ENCODE peak calls at places on chromosomes 1 and 21, in four cellular contexts. N, J, S and D are unnamed samples.

GRCh38 chr1:28926629-28927441 is 12.5 kb downstream of the EPB41 start:
- DNase-seq in N (no peak), S (no peak), J (no peak), D (no peak)

GRCh38 chr1:115782571-115783281 is 14.2 kb upstream of the CASQ2 start:
- DNase-seq in J (no peak), S (peak; percentile 59), N (peak; percentile 92), D (no peak)

GRCh38 chr1:171676823-171677222 is 24.3 kb upstream of the MYOC start:
- DNase-seq in N (no peak), S (no peak), J (no peak), D (no peak)

GRCh38 chr1:112493351-112493750 is 15.4 kb upstream of the WNT2B start:
- DNase-seq in N (no peak), S (no peak), J (no peak), D (no peak)

GRCh38 chr1:92831368-92831761 is 475 bp upstream of the RPL5 start:
- DNase-seq in N (no peak), S (no peak), J (no peak), D (peak; percentile 33)

GRCh38 chr1:74502432-74502831 is 10.0 kb downstream of the LRRC53 start:
- DNase-seq in J (no peak), S (peak; percentile 56), N (no peak), D (no peak)

GRCh38 chr21:44052830-44053226 is 40.7 kb downstream of the TRAPPC10 start:
- DNase-seq in S (no peak), J (peak; percentile 41), N (no peak), D (no peak)

GRCh38 chr1:88998716-88999115 is 6.3 kb upstream of the KYAT3 start:
- DNase-seq in S (peak; percentile 77), J (no peak), N (peak; percentile 67), D (no peak)

GRCh38 chr1:111513410-111514020 is 10.1 kb upstream of the ADORA3 start:
- DNase-seq in S (no peak), J (no peak), N (no peak), D (no peak)

GRCh38 chr1:184373155-184373554 is 13.7 kb upstream of the C1orf21 start:
- DNase-seq in N (no peak), J (no peak), S (no peak), D (no peak)

GRCh38 chr1:100423832-100424337 is 71.6 kb downstream of the CDC14A start:
- DNase-seq in J (no peak), S (no peak), N (no peak), D (no peak)

GRCh38 chr1:11831945-11832725 is 15.4 kb downstream of the NPPA start:
- DNase-seq in S (no peak), N (no peak), J (no peak), D (no peak)

GRCh38 chr1:50959303-50959912 is 659 bp downstream of the FAF1 start:
- DNase-seq in S (peak; percentile 28), J (no peak), N (peak; percentile 46), D (peak; percentile 60)

GRCh38 chr1:84403362-84403761 is 5.1 kb downstream of the DNASE2B start:
- DNase-seq in S (no peak), N (no peak), J (no peak), D (no peak)

GRCh38 chr1:117610036-117610435 is 4.2 kb downstream of the TENT5C start:
- DNase-seq in J (no peak), N (no peak), S (no peak), D (no peak)

GRCh38 chr1:236854602-236854978 is 59.5 kb downstream of the MTR start:
- DNase-seq in J (no peak), S (peak; percentile 65), N (peak; percentile 81), D (no peak)

GRCh38 chr1:234975122-234975940 is 153.3 kb downstream of the TOMM20 start:
- DNase-seq in S (peak; percentile 96), J (no peak), N (peak; percentile 99), D (no peak)

GRCh38 chr21:46180778-46181391 is 3.4 kb downstream of the SPATC1L start:
- DNase-seq in S (no peak), N (no peak), J (no peak), D (no peak)

GRCh38 chr1:40772146-40772770 is 11.3 kb upstream of the KCNQ4 start:
- DNase-seq in N (no peak), J (no peak), S (no peak), D (no peak)

GRCh38 chr1:117453958-117454357 is 86.7 kb downstream of the MAN1A2 start:
- DNase-seq in N (no peak), J (no peak), S (no peak), D (no peak)

GRCh38 chr1:173527151-173527826 is 50.2 kb downstream of the PRDX6 start:
- DNase-seq in N (no peak), J (no peak), S (no peak), D (no peak)

GRCh38 chr1:39205102-39205780 is 746 bp downstream of the MACF1 start:
- DNase-seq in J (peak; percentile 77), S (peak; percentile 74), N (peak; percentile 88), D (peak; percentile 45)

GRCh38 chr1:111565079-111565478 is 54.5 kb upstream of the RAP1A start:
- DNase-seq in N (peak; percentile 91), S (peak; percentile 92), J (no peak), D (no peak)

GRCh38 chr21:36589352-36589971 is 109.5 kb upstream of the SIM2 start:
- DNase-seq in J (no peak), N (peak; percentile 35), S (no peak), D (no peak)

GRCh38 chr1:36705629-36706028 is 222.9 kb upstream of the CSF3R start:
- DNase-seq in S (no peak), N (no peak), J (no peak), D (no peak)

GRCh38 chr1:171179323-171180227 is 5.5 kb upstream of the FMO2 start:
- DNase-seq in N (no peak), J (no peak), S (no peak), D (no peak)

GRCh38 chr1:13960376-13960987 is 260.5 kb downstream of the PRDM2 start:
- DNase-seq in N (peak; percentile 25), S (peak; percentile 43), J (peak; percentile 77), D (peak; percentile 86)

GRCh38 chr1:207861442-207862177 is 49.3 kb downstream of the CD34 start:
- DNase-seq in J (no peak), N (no peak), S (no peak), D (no peak)

GRCh38 chr1:229222081-229222480 is 48.8 kb upstream of the RAB4A start:
- DNase-seq in N (no peak), S (no peak), J (no peak), D (no peak)

GRCh38 chr1:182185822-182186756 is 124.6 kb upstream of the ZNF648 start:
- DNase-seq in N (peak; percentile 91), J (no peak), S (peak; percentile 92), D (no peak)

GRCh38 chr21:35547946-35548774 is 499.1 kb upstream of the RUNX1 start:
- DNase-seq in N (no peak), S (no peak), J (no peak), D (no peak)

GRCh38 chr21:34141373-34141772 is 68.0 kb downstream of the MRPS6 start:
- DNase-seq in J (no peak), N (no peak), S (no peak), D (no peak)

GRCh38 chr21:34147835-34148804 is 74.7 kb downstream of the MRPS6 start:
- DNase-seq in J (no peak), S (peak; percentile 34), N (no peak), D (no peak)

GRCh38 chr21:34148826-34149558 is 75.6 kb downstream of the MRPS6 start:
- DNase-seq in S (no peak), N (no peak), J (no peak), D (no peak)

GRCh38 chr21:34144224-34144623 is 70.8 kb downstream of the MRPS6 start:
- DNase-seq in S (no peak), N (no peak), J (peak; percentile 15), D (no peak)

DNA sequence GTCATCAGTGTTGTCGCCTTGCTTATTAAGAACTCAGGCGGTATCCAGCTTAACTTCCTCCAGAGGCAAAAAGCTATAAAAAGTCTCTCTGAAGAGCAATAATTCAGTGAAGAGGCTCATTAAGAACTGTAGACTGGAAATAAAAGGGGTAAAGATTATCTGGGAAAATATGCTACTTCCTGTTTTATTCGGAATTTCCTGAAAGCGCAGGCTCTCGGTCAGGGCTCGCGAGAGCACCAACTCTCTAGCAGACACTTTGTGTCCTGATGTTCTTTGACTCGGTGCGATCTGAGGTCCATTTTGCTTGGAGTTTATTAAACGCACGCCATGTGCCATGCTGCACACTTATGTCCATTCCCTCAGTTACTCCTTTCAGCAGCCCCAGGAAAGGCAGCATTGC is 70.4 kb downstream of the MRPS6 start:
- DNase-seq in S (no peak), N (no peak), J (peak; percentile 13), D (no peak)
- TF ChIP-seq CTCF in S (no peak), N (no peak), J (no peak), D (no peak)

GRCh38 chr1:59046730-59047157 is 250.2 kb upstream of the FGGY start:
- DNase-seq in S (no peak), N (no peak), J (no peak), D (no peak)
- TF ChIP-seq CTCF in S (peak; percentile 29), N (no peak), J (no peak), D (no peak)

GRCh38 chr1:156060937-156061636 is at the start of gene RAB25:
- DNase-seq in J (no peak), S (no peak), N (no peak), D (no peak)
- TF ChIP-seq CTCF in J (no peak), S (no peak), N (no peak), D (no peak)

DNA sequence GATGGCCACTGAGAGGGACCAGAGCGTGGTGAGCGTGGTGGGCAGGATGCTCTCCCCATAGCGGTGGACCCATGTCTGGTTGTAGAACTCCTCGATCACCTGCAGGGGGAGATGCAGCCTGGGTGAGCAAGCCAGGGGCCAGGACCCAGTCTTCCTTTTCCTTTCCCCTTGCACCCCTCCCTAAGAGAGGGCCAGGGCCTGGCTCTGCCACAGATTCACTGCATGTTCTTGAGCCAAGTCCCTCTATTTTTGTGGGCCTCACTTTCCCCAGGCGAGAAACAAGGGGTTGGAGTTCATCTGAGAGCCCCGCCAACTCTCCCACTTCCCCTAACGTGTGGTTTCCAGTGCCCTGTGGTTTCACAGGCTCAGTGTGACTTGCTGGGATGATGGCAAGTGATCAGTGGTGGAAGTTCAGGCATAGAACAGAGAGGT is 27.5 kb downstream of the SLC2A1 start:
- DNase-seq in S (no peak), N (peak; percentile 20), J (peak; percentile 69), D (no peak)
- TF ChIP-seq CTCF in S (peak; percentile 67), N (peak; percentile 77), J (peak; percentile 35), D (no peak)

GRCh38 chr21:41932191-41932575 is 21.6 kb downstream of the C2CD2 start:
- DNase-seq in J (no peak), S (peak; percentile 89), N (peak; percentile 91), D (peak; percentile 32)
- TF ChIP-seq CTCF in J (no peak), S (peak; percentile 46), N (peak; percentile 68), D (no peak)

DNA sequence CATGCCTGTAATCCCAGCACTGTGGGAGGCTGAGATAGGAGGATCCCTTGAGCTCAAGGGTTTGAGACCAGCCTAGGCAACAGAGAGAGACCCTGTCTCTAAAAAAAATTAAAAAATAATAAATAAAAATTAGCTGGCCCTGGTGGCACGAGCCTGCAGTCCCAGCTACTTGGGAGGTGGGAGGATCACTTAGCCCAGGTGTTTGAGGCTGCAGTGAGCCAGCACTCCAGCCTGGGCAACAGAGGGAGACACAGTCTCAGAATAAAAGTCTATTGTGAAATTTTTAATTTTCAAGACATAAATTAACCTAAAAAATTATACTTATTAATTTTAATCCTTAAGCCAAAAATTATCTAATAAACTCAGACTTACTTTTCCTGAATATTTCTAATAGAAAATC is 131.2 kb upstream of the ZNHIT6 start:
- DNase-seq in J (no peak), S (no peak), N (no peak), D (no peak)
- TF ChIP-seq CTCF in J (no peak), S (no peak), N (no peak), D (no peak)